ENCODE peak calls at places on chromosomes 2 and 18, in five cellular contexts. P is heart left ventricle; B is CD4-positive, alpha-beta T cell; G is A549; Q is PC-9. M is an unnamed sample.

GRCh38 chr2:196415384-196415783 is 224.1 kb upstream of the CCDC150 start:
- DNase-seq in Q (no peak), G (no peak), P (no peak), B (no peak), M (no peak)

GRCh38 chr2:3493610-3493997 is 25.7 kb downstream of the ADI1 start:
- DNase-seq in G (no peak), Q (no peak), B (no peak), P (no peak), M (no peak)

GRCh38 chr2:187397870-187398269 is 50.2 kb downstream of the CALCRL start:
- DNase-seq in B (no peak), G (no peak), P (no peak), Q (no peak), M (no peak)

GRCh38 chr18:52902188-52902587 is 562.2 kb downstream of the DCC start:
- DNase-seq in P (no peak), G (no peak), B (no peak), Q (no peak), M (no peak)

GRCh38 chr2:37656512-37657423 is 14.7 kb downstream of the CDC42EP3 start:
- DNase-seq in Q (no peak), B (no peak), P (no peak), G (no peak), M (no peak)

GRCh38 chr2:65265090-65266045 is 37.7 kb downstream of the ACTR2 start:
- DNase-seq in B (no peak), P (no peak), G (peak), Q (peak), M (peak)

GRCh38 chr18:75456277-75456676 is 28.8 kb upstream of the SMIM21 start:
- DNase-seq in Q (no peak), B (no peak), G (no peak), P (no peak), M (no peak)

GRCh38 chr2:202782930-202783558 is 88.5 kb downstream of the ICA1L start:
- DNase-seq in P (no peak), Q (no peak), G (no peak), B (no peak), M (no peak)

GRCh38 chr2:134336936-134337335 is 83.1 kb downstream of the MGAT5 start:
- DNase-seq in G (no peak), B (no peak), P (no peak), Q (no peak), M (no peak)

GRCh38 chr2:63587814-63588384 is 378 bp downstream of the WDPCP start:
- DNase-seq in B (no peak), G (no peak), P (no peak), Q (no peak), M (no peak)

GRCh38 chr18:75210274-75211001 is at the start of gene TSHZ1:
- DNase-seq in B (no peak), G (peak), P (peak), Q (peak), M (peak)

GRCh38 chr2:229419158-229419557 is 148.1 kb upstream of the PID1 start:
- DNase-seq in B (no peak), G (no peak), Q (no peak), P (no peak), M (no peak)

GRCh38 chr2:188076149-188077056 is 215.3 kb upstream of the GULP1 start:
- DNase-seq in Q (no peak), P (no peak), B (no peak), G (no peak), M (no peak)

GRCh38 chr2:226969412-226969811 is 133.6 kb downstream of the RHBDD1 start:
- DNase-seq in Q (no peak), P (no peak), G (no peak), B (no peak), M (no peak)

GRCh38 chr2:64447317-64448060 is 6.5 kb upstream of the LGALSL start:
- DNase-seq in Q (no peak), G (no peak), B (no peak), P (no peak), M (no peak)

GRCh38 chr2:66434679-66435548 is at the start of gene MEIS1:
- DNase-seq in B (no peak), P (peak), G (peak), Q (peak), M (peak)

GRCh38 chr18:68779169-68779568 is 18.7 kb upstream of the CCDC102B start:
- DNase-seq in Q (peak), G (no peak), B (no peak), P (no peak), M (no peak)

GRCh38 chr2:190717764-190718651 is 69.1 kb downstream of the NAB1 start:
- DNase-seq in Q (no peak), B (no peak), P (no peak), G (no peak), M (no peak)

GRCh38 chr2:128270306-128271185 is 48.1 kb downstream of the HS6ST1 start:
- DNase-seq in G (no peak), P (no peak), B (peak), Q (no peak), M (no peak)

GRCh38 chr18:59783138-59783537 is 85.9 kb upstream of the CCBE1 start:
- DNase-seq in P (no peak), Q (peak), G (peak), B (no peak), M (no peak)

GRCh38 chr18:35982404-35983114 is 10.1 kb downstream of the RMP24 start:
- DNase-seq in G (no peak), B (no peak), Q (no peak), P (no peak), M (no peak)

GRCh38 chr18:44696892-44697291 is 16.2 kb downstream of the SETBP1 start:
- DNase-seq in G (no peak), Q (no peak), P (peak), B (no peak), M (peak)

GRCh38 chr2:15662579-15662978 is 70.9 kb downstream of the DDX1 start:
- DNase-seq in G (no peak), P (no peak), Q (no peak), B (no peak), M (no peak)

GRCh38 chr2:3712424-3712823 is 9.0 kb downstream of the DCDC2C start:
- DNase-seq in G (no peak), B (no peak), P (no peak), Q (no peak), M (no peak)

GRCh38 chr2:61006486-61007105 is 10.9 kb upstream of the PEX13 start:
- DNase-seq in G (no peak), B (no peak), Q (peak), P (no peak), M (no peak)

GRCh38 chr2:69119541-69119940 is 106.6 kb downstream of the ANTXR1 start:
- DNase-seq in Q (no peak), P (no peak), B (no peak), G (no peak), M (no peak)

GRCh38 chr2:169659314-169659713 is 34.9 kb downstream of the CFAP210 start:
- DNase-seq in B (no peak), P (no peak), G (no peak), Q (no peak), M (no peak)

GRCh38 chr2:95062716-95063400 is 37.4 kb downstream of the MAL start:
- DNase-seq in Q (peak), P (no peak), G (no peak), B (peak), M (no peak)

GRCh38 chr2:237911363-237912017 is 52.1 kb downstream of the RAMP1 start:
- DNase-seq in B (no peak), Q (no peak), P (no peak), G (no peak), M (no peak)

GRCh38 chr2:237913193-237913917 is 53.5 kb upstream of the UBE2F start:
- DNase-seq in G (no peak), B (no peak), Q (no peak), P (no peak), M (no peak)

GRCh38 chr2:237910576-237911362 is 51.3 kb downstream of the RAMP1 start:
- DNase-seq in G (no peak), P (no peak), B (no peak), Q (no peak), M (no peak)

GRCh38 chr2:237909801-237910475 is 50.5 kb downstream of the RAMP1 start:
- DNase-seq in B (no peak), G (no peak), P (no peak), Q (no peak), M (no peak)

DNA sequence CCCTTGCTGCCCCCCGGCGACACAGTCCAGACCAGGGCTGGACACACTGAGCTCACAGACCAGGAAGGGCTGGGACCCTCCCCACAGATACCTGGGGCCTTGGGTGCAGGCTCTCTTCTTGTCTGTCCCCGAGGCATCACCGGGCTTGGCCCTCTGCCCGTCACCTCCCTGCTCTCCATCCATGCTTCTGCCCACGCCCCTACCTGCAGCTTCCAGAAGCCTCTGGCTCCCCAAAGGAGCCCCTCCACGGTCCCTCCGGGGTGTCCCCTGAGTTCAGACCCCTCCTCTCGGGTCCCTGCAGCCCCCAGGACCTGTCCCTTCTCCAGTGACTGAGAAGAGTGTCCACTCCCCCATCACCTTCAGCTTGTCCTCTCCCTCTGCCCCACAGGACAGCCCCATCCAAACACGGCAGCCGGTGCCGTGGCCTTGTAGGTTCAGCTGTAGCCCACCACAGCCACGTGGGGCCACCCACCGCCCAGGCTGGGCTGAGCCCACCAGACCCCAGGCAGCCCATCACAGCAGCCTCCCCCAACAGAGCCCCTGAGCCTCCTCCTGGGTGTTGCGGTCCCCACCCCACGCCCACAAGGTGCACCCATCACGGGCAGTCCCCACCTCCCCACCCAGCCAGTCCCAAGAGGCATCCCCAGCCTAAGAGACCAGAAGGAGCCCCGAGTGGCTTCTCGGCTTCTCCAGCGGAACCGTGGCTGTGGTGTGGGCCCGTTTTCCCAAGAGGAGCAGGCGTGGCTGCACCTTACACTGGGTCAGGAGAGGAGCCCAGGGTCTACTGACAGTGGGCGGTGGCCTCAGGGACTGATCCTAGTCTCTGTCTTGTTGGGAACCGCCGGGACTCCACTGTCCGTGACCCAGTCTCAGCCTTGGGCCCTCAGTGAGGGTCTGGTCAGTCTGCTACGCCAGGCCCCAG is 53.1 kb downstream of the RAMP1 start:
- DNase-seq in G (no peak), P (no peak), Q (no peak), B (no peak), M (no peak)
- H3K27ac ChIP-seq in G (no peak), P (no peak), Q (no peak), B (no peak), M (no peak)

DNA sequence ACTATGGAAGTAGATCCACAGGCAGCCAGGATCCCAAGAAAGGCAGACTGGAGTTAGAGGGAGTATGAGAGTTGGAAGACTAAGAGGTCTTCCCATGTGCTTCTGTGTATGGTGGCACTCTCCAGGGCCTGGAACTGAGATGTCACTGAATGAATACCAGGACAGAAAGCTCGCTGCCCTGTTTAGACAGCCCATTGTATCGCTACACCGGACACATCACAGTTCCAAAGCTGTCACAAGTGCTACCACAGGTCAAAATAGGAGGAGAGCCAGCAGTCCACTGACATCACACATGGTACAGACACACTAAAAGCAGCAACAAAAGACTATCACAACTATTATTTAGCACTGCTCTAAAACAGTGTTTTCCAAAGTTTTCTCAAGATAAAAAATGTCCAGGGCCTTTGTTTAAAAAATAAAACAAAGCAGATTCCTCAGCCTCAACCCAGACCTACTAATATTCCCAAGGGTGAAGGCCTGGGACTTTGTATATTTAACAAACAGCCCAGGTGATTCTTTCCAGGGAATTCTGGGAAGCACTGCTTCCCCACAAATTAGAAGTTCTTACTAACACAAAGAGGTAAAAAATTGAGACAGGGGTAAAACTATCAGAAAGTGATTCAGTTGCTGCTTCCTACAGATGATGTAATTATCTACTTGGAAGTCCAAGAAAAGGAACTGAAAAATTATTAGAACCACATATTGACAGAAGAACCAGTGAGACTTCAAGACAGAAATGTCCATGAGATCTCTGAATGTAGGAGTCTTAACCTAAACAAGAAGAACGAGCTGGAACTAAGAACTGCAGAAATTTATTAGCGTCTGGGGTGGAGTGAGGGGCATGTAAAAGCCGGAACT is 116.0 kb downstream of the DTNB start:
- DNase-seq in B (no peak), Q (no peak), G (no peak), P (no peak), M (no peak)
- H3K27ac ChIP-seq in B (no peak), Q (no peak), G (no peak), P (peak), M (no peak)

GRCh38 chr2:160061533-160062282 is 707 bp downstream of the PLA2R1 start:
- DNase-seq in G (peak), P (no peak), Q (no peak), B (no peak), M (peak)
- H3K27ac ChIP-seq in G (peak), P (no peak), Q (no peak), B (no peak), M (peak)

GRCh38 chr18:46333371-46334199 is 229.4 kb downstream of the HAUS1 start:
- DNase-seq in B (peak), P (peak), G (peak), Q (no peak), M (peak)

GRCh38 chr18:46334200-46334553 is 230.0 kb downstream of the HAUS1 start:
- DNase-seq in P (no peak), Q (no peak), G (no peak), B (peak), M (peak)

GRCh38 chr18:46331316-46331715 is 227.1 kb downstream of the HAUS1 start:
- DNase-seq in Q (no peak), G (no peak), P (no peak), B (no peak), M (no peak)

GRCh38 chr18:46332956-46333355 is 228.8 kb downstream of the HAUS1 start:
- DNase-seq in G (no peak), B (no peak), P (no peak), Q (no peak), M (no peak)

GRCh38 chr18:46332286-46332801 is 228.2 kb downstream of the HAUS1 start:
- DNase-seq in B (no peak), G (no peak), Q (no peak), P (no peak), M (no peak)
- H3K27ac ChIP-seq in B (no peak), G (no peak), Q (no peak), P (no peak), M (peak)

GRCh38 chr2:96537066-96537733 is 648 bp downstream of the ARID5A start:
- DNase-seq in P (peak), G (no peak), B (peak), Q (peak), M (no peak)
- H3K27ac ChIP-seq in P (peak), G (peak), B (peak), Q (no peak), M (peak)

DNA sequence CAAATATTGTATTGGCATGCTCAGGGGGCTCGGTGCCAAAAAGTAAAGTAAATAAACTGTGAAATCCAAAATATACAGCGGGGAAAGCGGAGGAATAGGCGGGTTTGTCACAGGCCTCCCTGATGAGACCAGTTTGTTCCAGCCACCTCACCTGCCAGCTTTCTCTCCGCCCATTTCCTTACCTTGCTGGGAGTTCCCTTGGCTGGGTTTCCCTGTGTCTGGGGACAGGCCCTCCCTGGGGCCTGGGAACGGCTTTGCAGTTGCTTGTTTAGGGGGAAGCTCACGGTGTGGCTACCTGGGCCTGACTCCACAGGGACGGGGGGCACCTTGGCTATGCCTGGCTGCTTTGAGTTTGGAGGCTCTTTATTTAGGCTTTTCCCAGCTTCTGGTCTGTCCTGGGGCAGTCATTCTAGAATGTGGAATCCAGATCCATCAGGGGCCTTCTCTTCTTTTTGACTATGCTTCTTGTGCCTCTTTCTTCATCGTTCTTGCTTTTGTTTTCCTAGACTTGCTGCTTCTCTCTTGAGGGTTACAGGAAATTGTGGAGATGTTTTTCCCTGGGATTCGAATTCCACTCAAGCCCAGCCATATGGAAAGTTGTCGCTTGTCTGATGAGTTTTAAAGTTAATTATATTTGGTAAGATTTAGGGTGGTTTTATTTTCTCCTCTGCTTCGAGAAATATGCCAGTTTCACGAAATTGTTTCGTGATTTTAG is 2.3 kb downstream of the GLI2 start:
- DNase-seq in Q (no peak), P (no peak), G (no peak), B (no peak), M (no peak)
- H3K27ac ChIP-seq in Q (no peak), P (peak), G (peak), B (no peak), M (peak)